ENCODE peak calls at places on chromosomes 5 and 9, in seven cellular contexts. T, V, J, P, G, E and F are unnamed samples.

GRCh38 chr9:27573699-27574265 is 501 bp upstream of the C9orf72 start:
- DNase-seq in T (peak; percentile 100), V (peak; percentile 99), J (peak; percentile 97), P (peak; percentile 99), G (peak; percentile 98), E (peak; percentile 98), F (peak; percentile 99)

GRCh38 chr5:108655750-108656450 is 91.8 kb upstream of the FER start:
- DNase-seq in T (peak; percentile 91), V (no peak), J (no peak), P (no peak), G (peak; percentile 28), E (no peak), F (peak; percentile 86)

GRCh38 chr5:132059043-132059695 is 1.3 kb upstream of the IL3 start:
- DNase-seq in T (no peak), V (no peak), J (no peak), P (no peak), G (no peak), E (no peak), F (no peak)

GRCh38 chr5:172706796-172707195 is 64.2 kb downstream of the DUSP1 start:
- DNase-seq in T (no peak), V (no peak), J (no peak), P (no peak), G (no peak), E (no peak), F (no peak)

GRCh38 chr5:17282283-17283120 is 65.1 kb downstream of the BASP1 start:
- DNase-seq in T (peak; percentile 36), V (no peak), J (no peak), P (peak; percentile 92), G (no peak), E (no peak), F (peak; percentile 6)

GRCh38 chr9:35102465-35102768 is 514 bp downstream of the STOML2 start:
- DNase-seq in T (peak; percentile 28), V (no peak), J (no peak), P (no peak), G (no peak), E (no peak), F (no peak)

GRCh38 chr5:123670981-123671557 is 159.1 kb downstream of the CSNK1G3 start:
- DNase-seq in T (peak; percentile 67), V (peak; percentile 72), J (peak; percentile 51), P (peak; percentile 65), G (peak; percentile 70), E (peak; percentile 42), F (peak; percentile 68)

GRCh38 chr9:72883867-72884266 is 69.0 kb downstream of the ALDH1A1 start:
- DNase-seq in T (no peak), V (no peak), J (no peak), P (no peak), G (no peak), E (no peak), F (no peak)

GRCh38 chr5:66807743-66808142 is 211.6 kb downstream of the MAST4 start:
- DNase-seq in T (peak; percentile 77), V (no peak), J (no peak), P (no peak), G (peak; percentile 49), E (no peak), F (peak; percentile 65)

GRCh38 chr5:148833925-148834324 is 7.5 kb downstream of the ADRB2 start:
- DNase-seq in T (no peak), V (no peak), J (no peak), P (peak; percentile 69), G (no peak), E (no peak), F (no peak)